ENCODE peak calls at places on chromosomes 12 and 14, in nine cellular contexts. Z is K562, P is neural progenitor cell, F is tibial artery, H is brain microvascular endothelial cell, L is LNCaP clone FGC, B is stomach, C is astrocyte of the spinal cord, S is fibroblast of villous mesenchyme. Y is an unnamed sample.

GRCh38 chr12:27486986-27487385 is 37.0 kb upstream of the PPFIBP1 start:
- DNase-seq in Z (no peak), P (no peak), F (no peak), H (no peak), L (no peak), B (no peak), C (no peak), S (no peak), Y (peak)

GRCh38 chr12:57452181-57452936 is 2.7 kb upstream of the INHBE start:
- DNase-seq in Z (no peak), P (no peak), F (peak), H (peak), L (no peak), B (no peak), C (peak), S (peak), Y (peak)

GRCh38 chr12:131138638-131139362 is 185.1 kb downstream of the ADGRD1 start:
- DNase-seq in Z (no peak), P (no peak), F (no peak), H (no peak), L (no peak), B (no peak), C (no peak), S (no peak), Y (no peak)

GRCh38 chr12:5083955-5084849 is 40.5 kb downstream of the KCNA5 start:
- DNase-seq in Z (peak), P (peak), F (no peak), H (peak), L (no peak), B (no peak), C (peak), S (peak), Y (peak)

GRCh38 chr12:25959069-25959961 is 833 bp downstream of the RASSF8 start:
- DNase-seq in Z (no peak), P (peak), F (peak), H (peak), L (no peak), B (peak), C (peak), S (peak), Y (peak)

GRCh38 chr12:89236748-89237428 is 115.4 kb downstream of the DUSP6 start:
- DNase-seq in Z (no peak), P (no peak), F (no peak), H (peak), L (no peak), B (no peak), C (peak), S (no peak), Y (peak)

GRCh38 chr12:117212563-117213190 is 22.4 kb upstream of the FBXO21 start:
- DNase-seq in Z (peak), P (peak), F (peak), H (peak), L (peak), B (peak), C (peak), S (peak), Y (peak)

GRCh38 chr14:89750206-89750867 is 204.2 kb downstream of the EFCAB11 start:
- DNase-seq in Z (no peak), P (no peak), F (no peak), H (no peak), L (no peak), B (no peak), C (no peak), S (peak), Y (peak)

GRCh38 chr14:95758331-95758730 is 44.4 kb upstream of the TCL1A start:
- DNase-seq in Z (no peak), P (no peak), F (no peak), H (no peak), L (no peak), B (no peak), C (no peak), S (no peak), Y (no peak)

GRCh38 chr12:115771065-115771464 is 506.4 kb downstream of the MED13L start:
- DNase-seq in Z (no peak), P (peak), F (no peak), H (no peak), L (no peak), B (no peak), C (no peak), S (peak), Y (peak)

GRCh38 chr14:31037709-31038221 is 11.6 kb upstream of the STRN3 start:
- DNase-seq in Z (no peak), P (no peak), F (no peak), H (no peak), L (no peak), B (no peak), C (no peak), S (peak), Y (no peak)

GRCh38 chr12:42758806-42759205 is 169.3 kb upstream of the PRICKLE1 start:
- DNase-seq in Z (no peak), P (no peak), F (no peak), H (no peak), L (no peak), B (no peak), C (no peak), S (no peak), Y (no peak)

GRCh38 chr12:120115692-120116442 is 686 bp downstream of the RAB35 start:
- DNase-seq in Z (no peak), P (no peak), F (no peak), H (no peak), L (no peak), B (no peak), C (peak), S (peak), Y (peak)

GRCh38 chr14:63290741-63291286 is 27.9 kb downstream of the GPHB5 start:
- DNase-seq in Z (no peak), P (peak), F (no peak), H (no peak), L (no peak), B (no peak), C (no peak), S (no peak), Y (peak)

GRCh38 chr12:1972260-1972659 is 32.0 kb downstream of the DCP1B start:
- DNase-seq in Z (no peak), P (no peak), F (no peak), H (no peak), L (no peak), B (no peak), C (peak), S (peak), Y (peak)

GRCh38 chr12:113955109-113955970 is 10.8 kb downstream of the RBM19 start:
- DNase-seq in Z (no peak), P (peak), F (no peak), H (peak), L (no peak), B (peak), C (no peak), S (peak), Y (no peak)

GRCh38 chr12:29131539-29131938 is 17.5 kb upstream of the FAR2 start:
- DNase-seq in Z (no peak), P (no peak), F (no peak), H (peak), L (no peak), B (no peak), C (peak), S (peak), Y (peak)

GRCh38 chr14:58238252-58239247 is 6.1 kb upstream of the PSMA3 start:
- DNase-seq in Z (peak), P (no peak), F (no peak), H (peak), L (no peak), B (no peak), C (no peak), S (peak), Y (peak)

GRCh38 chr12:122064780-122065588 is 13.6 kb upstream of the MLXIP start:
- DNase-seq in Z (peak), P (peak), F (no peak), H (peak), L (no peak), B (no peak), C (peak), S (peak), Y (peak)

GRCh38 chr12:124385219-124385969 is 90.5 kb downstream of the RFLNA start:
- DNase-seq in Z (no peak), P (no peak), F (no peak), H (peak), L (no peak), B (no peak), C (peak), S (peak), Y (peak)
- H3K4me3 ChIP-seq in Z (no peak), P (no peak), F (no peak), H (peak), L (no peak), B (no peak), C (no peak), S (no peak), Y (no peak)

GRCh38 chr14:103118663-103119404 is 4.4 kb upstream of the TNFAIP2 start:
- DNase-seq in Z (peak), P (no peak), F (peak), H (no peak), L (no peak), B (peak), C (no peak), S (no peak), Y (no peak)
- TF ChIP-seq CTCF in Z (no peak), P (no peak), F (no peak), H (no peak), L (no peak), B (no peak), C (no peak), S (no peak), Y (no peak)

GRCh38 chr12:55973598-55974307 is at the start of gene RAB5B:
- DNase-seq in Z (peak), P (peak), F (peak), H (peak), L (peak), B (peak), C (peak), S (peak), Y (peak)

GRCh38 chr12:55970775-55971174 is 3.1 kb upstream of the RAB5B start:
- DNase-seq in Z (no peak), P (no peak), F (no peak), H (peak), L (no peak), B (no peak), C (no peak), S (no peak), Y (peak)

GRCh38 chr12:55972906-55973597 is 826 bp upstream of the RAB5B start:
- DNase-seq in Z (no peak), P (no peak), F (no peak), H (peak), L (no peak), B (no peak), C (no peak), S (no peak), Y (peak)

GRCh38 chr12:55972045-55972843 is 1.6 kb upstream of the RAB5B start:
- DNase-seq in Z (no peak), P (no peak), F (no peak), H (peak), L (no peak), B (no peak), C (peak), S (peak), Y (peak)

DNA sequence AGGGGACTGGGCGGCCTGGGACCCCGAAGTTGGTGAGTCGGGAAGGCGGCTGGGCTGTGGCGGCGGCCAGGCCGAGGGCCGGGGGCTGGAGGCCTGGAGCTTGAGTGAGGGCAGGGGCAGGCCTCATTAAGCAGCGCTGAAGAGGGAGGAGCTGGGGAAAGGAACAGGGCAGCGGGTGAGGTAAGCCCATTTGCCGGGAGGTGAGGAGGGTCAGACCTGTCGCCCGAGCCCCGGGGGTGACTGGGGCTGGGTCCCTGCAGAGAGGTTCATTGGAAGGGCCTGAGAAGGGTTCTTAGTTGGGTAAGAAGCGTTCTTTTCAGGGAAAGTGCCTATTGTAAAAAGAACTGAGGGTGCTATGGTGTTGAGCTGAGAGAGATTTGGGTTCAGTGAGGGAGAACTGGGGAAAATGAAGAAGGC is 438 bp downstream of the RAB5B start:
- DNase-seq in Z (no peak), P (no peak), F (no peak), H (peak), L (no peak), B (peak), C (peak), S (peak), Y (peak)
- H3K4me3 ChIP-seq in Z (peak), P (peak), F (peak), H (peak), L (peak), B (peak), C (peak), S (peak), Y (peak)

DNA sequence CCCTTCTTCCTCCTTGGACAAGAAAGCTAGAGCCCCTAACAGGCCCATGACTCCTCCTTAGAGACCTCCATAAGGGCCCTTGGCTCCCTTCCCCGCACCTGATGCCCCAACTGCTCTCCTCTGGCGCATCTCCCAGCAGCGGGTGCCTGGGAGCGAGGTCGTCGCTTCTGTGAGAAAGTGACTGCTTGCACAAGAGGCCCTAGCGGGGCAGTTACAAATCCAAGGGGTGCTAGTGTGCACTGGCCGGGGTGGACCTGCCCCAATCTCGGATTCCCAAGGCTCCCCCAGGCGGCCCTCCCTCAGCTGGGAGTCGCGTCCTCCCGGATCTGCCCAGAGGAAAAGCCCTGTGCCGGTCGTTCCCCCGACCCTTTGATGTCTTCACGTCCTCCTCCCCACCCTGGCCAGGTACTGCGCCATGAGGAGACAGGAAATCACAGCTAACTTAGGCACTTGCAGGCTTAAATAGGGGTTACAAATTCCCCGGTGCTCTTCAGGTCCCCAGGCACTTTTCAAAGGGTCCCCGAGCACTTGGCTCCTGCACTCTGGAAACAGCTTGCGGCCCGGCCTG is 2.8 kb downstream of the NKX2-8 start:
- DNase-seq in Z (no peak), P (peak), F (no peak), H (no peak), L (no peak), B (no peak), C (no peak), S (no peak), Y (no peak)
- TF ChIP-seq CTCF in Z (no peak), P (no peak), F (no peak), H (no peak), L (no peak), B (no peak), C (no peak), S (no peak), Y (no peak)

GRCh38 chr14:76117789-76118188 is 33.9 kb upstream of the GPATCH2L start:
- DNase-seq in Z (no peak), P (no peak), F (no peak), H (no peak), L (no peak), B (no peak), C (no peak), S (no peak), Y (no peak)

GRCh38 chr14:76115010-76115422 is 36.7 kb upstream of the GPATCH2L start:
- DNase-seq in Z (no peak), P (no peak), F (no peak), H (no peak), L (no peak), B (no peak), C (no peak), S (no peak), Y (peak)

GRCh38 chr14:76113691-76114090 is 38.0 kb upstream of the GPATCH2L start:
- DNase-seq in Z (no peak), P (no peak), F (no peak), H (no peak), L (no peak), B (no peak), C (no peak), S (no peak), Y (no peak)

GRCh38 chr14:76121089-76121748 is 30.5 kb upstream of the GPATCH2L start:
- DNase-seq in Z (no peak), P (no peak), F (no peak), H (no peak), L (no peak), B (no peak), C (no peak), S (no peak), Y (no peak)

GRCh38 chr14:76118594-76118993 is 33.1 kb upstream of the GPATCH2L start:
- DNase-seq in Z (no peak), P (no peak), F (no peak), H (no peak), L (no peak), B (no peak), C (no peak), S (no peak), Y (no peak)
- H3K4me3 ChIP-seq in Z (no peak), P (no peak), F (no peak), H (no peak), L (no peak), B (no peak), C (no peak), S (no peak), Y (no peak)

DNA sequence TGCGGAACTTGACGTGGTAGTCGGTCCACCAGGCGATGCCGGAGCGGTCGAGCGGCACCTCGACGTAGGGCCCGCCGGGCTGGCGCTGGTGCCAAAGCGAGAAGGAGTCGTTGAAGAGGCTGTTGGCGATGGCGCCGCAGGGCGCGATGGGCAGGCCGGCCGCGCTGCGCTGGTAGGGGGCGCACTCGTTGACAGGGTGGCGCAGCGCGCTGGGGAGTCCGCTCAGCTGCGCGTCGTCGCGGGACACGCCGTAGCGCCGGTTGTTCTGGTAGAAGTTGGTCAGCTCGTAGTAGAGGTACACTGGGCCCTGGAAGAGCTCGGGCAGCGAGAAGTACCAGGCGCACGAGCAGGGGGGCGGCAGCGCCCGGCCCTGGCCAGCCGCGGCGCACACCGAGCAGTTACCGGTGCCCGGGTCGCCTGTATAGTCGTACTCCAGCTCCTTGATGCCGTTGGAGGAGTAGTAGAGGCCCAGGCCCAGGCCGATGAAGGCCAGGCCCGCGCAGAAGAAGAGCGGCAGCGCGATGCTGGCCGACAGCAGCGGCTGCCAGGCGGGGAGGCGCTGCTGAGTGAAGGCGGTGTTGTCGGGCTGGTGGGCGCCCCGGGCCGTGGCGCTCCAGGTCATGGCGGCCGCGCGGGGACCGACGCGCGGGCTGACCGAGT is 482 bp downstream of the TMEM30B start:
- DNase-seq in Z (no peak), P (peak), F (peak), H (peak), L (no peak), B (peak), C (peak), S (peak), Y (peak)
- TF ChIP-seq CTCF in Z (no peak), P (peak), F (peak), H (peak), L (no peak), B (peak), C (peak), S (peak), Y (peak)

GRCh38 chr12:68239309-68239708 is 13.7 kb upstream of the IL26 start:
- DNase-seq in Z (no peak), P (no peak), F (no peak), H (no peak), L (no peak), B (no peak), C (no peak), S (no peak), Y (no peak)

GRCh38 chr12:68236421-68237059 is 10.9 kb upstream of the IL26 start:
- DNase-seq in Z (no peak), P (no peak), F (no peak), H (no peak), L (no peak), B (no peak), C (no peak), S (peak), Y (no peak)

GRCh38 chr12:68237523-68238070 is 12.0 kb upstream of the IL26 start:
- DNase-seq in Z (no peak), P (no peak), F (no peak), H (no peak), L (no peak), B (no peak), C (no peak), S (no peak), Y (peak)

GRCh38 chr12:68235576-68235975 is 10.0 kb upstream of the IL26 start:
- DNase-seq in Z (no peak), P (no peak), F (no peak), H (no peak), L (no peak), B (no peak), C (no peak), S (peak), Y (peak)

GRCh38 chr12:68237068-68237467 is 11.5 kb upstream of the IL26 start:
- DNase-seq in Z (no peak), P (no peak), F (no peak), H (no peak), L (no peak), B (no peak), C (no peak), S (no peak), Y (peak)
- H3K4me3 ChIP-seq in Z (peak), P (no peak), F (peak), H (no peak), L (peak), B (peak), C (no peak), S (no peak), Y (no peak)

GRCh38 chr14:45134051-45134958 is at the start of gene FKBP3:
- DNase-seq in Z (peak), P (peak), F (peak), H (peak), L (peak), B (peak), C (peak), S (peak), Y (peak)
- TF ChIP-seq CTCF in Z (peak), P (peak), F (no peak), H (peak), L (peak), B (no peak), C (peak), S (peak), Y (peak)

GRCh38 chr14:21526672-21527319 is 650 bp upstream of the SALL2 start:
- DNase-seq in Z (no peak), P (peak), F (no peak), H (no peak), L (no peak), B (no peak), C (no peak), S (no peak), Y (no peak)
- H3K4me3 ChIP-seq in Z (peak), P (peak), F (peak), H (peak), L (peak), B (peak), C (peak), S (peak), Y (peak)